ENCODE peak calls at places on chromosomes 6 and 20, in ten cellular contexts. I, X, Y, K, G, U, R, J, H and Q are unnamed samples.

GRCh38 chr20:6489361-6490154 is 277.9 kb upstream of the BMP2 start:
- DNase-seq in I (peak; percentile 19), X (no peak), Y (no peak), K (peak; percentile 8), G (no peak), U (no peak), R (no peak), J (no peak), H (no peak), Q (no peak)

GRCh38 chr6:106973018-106973840 is 1.3 kb downstream of the CD24 start:
- DNase-seq in I (no peak), X (peak; percentile 53), Y (peak; percentile 33), K (no peak), G (peak; percentile 49), U (no peak), R (no peak), J (peak; percentile 74), H (peak; percentile 69), Q (peak; percentile 5)

GRCh38 chr20:35301426-35301825 is 9.2 kb upstream of the FAM83C start:
- DNase-seq in I (no peak), X (no peak), Y (no peak), K (no peak), G (no peak), U (no peak), R (peak; percentile 52), J (no peak), H (no peak), Q (no peak)

GRCh38 chr20:57315083-57315963 is 14.3 kb upstream of the SPO11 start:
- DNase-seq in I (no peak), X (no peak), Y (no peak), K (no peak), G (no peak), U (no peak), R (no peak), J (no peak), H (no peak), Q (no peak)

GRCh38 chr6:161908872-161909271 is 635.0 kb upstream of the AGPAT4 start:
- DNase-seq in I (no peak), X (no peak), Y (no peak), K (no peak), G (no peak), U (no peak), R (no peak), J (no peak), H (no peak), Q (no peak)

GRCh38 chr6:139356924-139357323 is 17.5 kb downstream of the CITED2 start:
- DNase-seq in I (no peak), X (no peak), Y (no peak), K (no peak), G (no peak), U (no peak), R (no peak), J (no peak), H (no peak), Q (no peak)

GRCh38 chr6:35876902-35877301 is 44.0 kb downstream of the SRPK1 start:
- DNase-seq in I (peak; percentile 27), X (no peak), Y (no peak), K (no peak), G (no peak), U (no peak), R (no peak), J (peak; percentile 60), H (no peak), Q (no peak)

GRCh38 chr6:19578489-19578888 is 258.7 kb upstream of the ID4 start:
- DNase-seq in I (no peak), X (no peak), Y (no peak), K (peak; percentile 66), G (no peak), U (no peak), R (no peak), J (no peak), H (no peak), Q (no peak)

GRCh38 chr6:84581494-84582259 is 182.7 kb downstream of the TBX18 start:
- DNase-seq in I (peak; percentile 67), X (no peak), Y (no peak), K (peak; percentile 83), G (no peak), U (no peak), R (peak; percentile 73), J (no peak), H (no peak), Q (no peak)

GRCh38 chr6:26043389-26044139 is 43.7 kb upstream of the HFE start:
- DNase-seq in I (peak; percentile 99), X (peak; percentile 59), Y (peak; percentile 36), K (peak; percentile 98), G (peak; percentile 79), U (peak; percentile 90), R (peak; percentile 99), J (no peak), H (peak; percentile 57), Q (peak; percentile 87)

GRCh38 chr20:63223121-63223825 is 7.3 kb upstream of the YTHDF1 start:
- DNase-seq in I (peak; percentile 48), X (peak; percentile 41), Y (peak; percentile 48), K (peak; percentile 32), G (peak; percentile 69), U (peak; percentile 59), R (peak; percentile 30), J (peak; percentile 76), H (no peak), Q (no peak)

GRCh38 chr6:144879436-144879835 is 594.3 kb downstream of the UTRN start:
- DNase-seq in I (peak; percentile 16), X (no peak), Y (no peak), K (no peak), G (no peak), U (no peak), R (no peak), J (no peak), H (no peak), Q (no peak)

GRCh38 chr6:113909224-113909856 is 52.2 kb downstream of the MARCKS start:
- DNase-seq in I (peak; percentile 77), X (no peak), Y (peak; percentile 32), K (peak; percentile 83), G (peak; percentile 50), U (peak; percentile 42), R (peak; percentile 79), J (peak; percentile 80), H (no peak), Q (peak; percentile 29)

GRCh38 chr6:100230115-100230975 is 234.4 kb downstream of the SIM1 start:
- DNase-seq in I (no peak), X (no peak), Y (no peak), K (peak; percentile 43), G (no peak), U (no peak), R (no peak), J (no peak), H (no peak), Q (no peak)

GRCh38 chr6:6661684-6662083 is 73.2 kb downstream of the LY86 start:
- DNase-seq in I (peak; percentile 82), X (no peak), Y (no peak), K (peak; percentile 54), G (no peak), U (peak; percentile 78), R (peak; percentile 8), J (no peak), H (no peak), Q (no peak)

GRCh38 chr6:137975058-137975940 is 108.2 kb downstream of the TNFAIP3 start:
- DNase-seq in I (peak; percentile 47), X (no peak), Y (no peak), K (peak; percentile 18), G (peak; percentile 29), U (no peak), R (peak; percentile 22), J (no peak), H (no peak), Q (no peak)
- TF ChIP-seq CTCF in I (peak; percentile 31), X (peak; percentile 25), Y (peak; percentile 35), K (peak; percentile 43), G (peak; percentile 18), U (no peak), R (peak; percentile 47), J (peak; percentile 27), H (no peak), Q (no peak)

GRCh38 chr20:42483694-42484303 is 705.9 kb downstream of the PTPRT start:
- DNase-seq in I (no peak), X (no peak), Y (no peak), K (no peak), G (no peak), U (peak; percentile 10), R (no peak), J (peak; percentile 82), H (peak; percentile 57), Q (no peak)
- TF ChIP-seq CTCF in I (peak; percentile 18), X (peak; percentile 51), Y (no peak), K (peak; percentile 8), G (peak; percentile 45), U (no peak), R (no peak), J (peak; percentile 78), H (peak; percentile 44), Q (no peak)

GRCh38 chr20:48329676-48330644 is 497.8 kb downstream of the PREX1 start:
- DNase-seq in I (peak; percentile 26), X (no peak), Y (peak; percentile 39), K (no peak), G (peak; percentile 56), U (no peak), R (peak; percentile 51), J (peak; percentile 58), H (no peak), Q (no peak)
- TF ChIP-seq CTCF in I (peak; percentile 11), X (no peak), Y (peak; percentile 25), K (no peak), G (peak; percentile 29), U (no peak), R (no peak), J (peak; percentile 56), H (no peak), Q (no peak)

GRCh38 chr6:157667211-157668033 is 155.6 kb upstream of the SNX9 start:
- DNase-seq in I (peak; percentile 75), X (no peak), Y (peak; percentile 71), K (peak; percentile 65), G (peak; percentile 82), U (peak; percentile 73), R (peak; percentile 70), J (peak; percentile 73), H (no peak), Q (peak; percentile 57)

GRCh38 chr6:157670466-157671186 is 152.4 kb upstream of the SNX9 start:
- DNase-seq in I (peak; percentile 39), X (no peak), Y (no peak), K (peak; percentile 21), G (no peak), U (peak; percentile 46), R (no peak), J (no peak), H (no peak), Q (no peak)

GRCh38 chr6:157668690-157669089 is 154.4 kb upstream of the SNX9 start:
- DNase-seq in I (no peak), X (peak; percentile 64), Y (no peak), K (no peak), G (no peak), U (no peak), R (no peak), J (no peak), H (no peak), Q (no peak)

GRCh38 chr6:157668034-157668401 is 155.0 kb upstream of the SNX9 start:
- DNase-seq in I (no peak), X (no peak), Y (no peak), K (no peak), G (no peak), U (no peak), R (no peak), J (no peak), H (no peak), Q (no peak)

DNA sequence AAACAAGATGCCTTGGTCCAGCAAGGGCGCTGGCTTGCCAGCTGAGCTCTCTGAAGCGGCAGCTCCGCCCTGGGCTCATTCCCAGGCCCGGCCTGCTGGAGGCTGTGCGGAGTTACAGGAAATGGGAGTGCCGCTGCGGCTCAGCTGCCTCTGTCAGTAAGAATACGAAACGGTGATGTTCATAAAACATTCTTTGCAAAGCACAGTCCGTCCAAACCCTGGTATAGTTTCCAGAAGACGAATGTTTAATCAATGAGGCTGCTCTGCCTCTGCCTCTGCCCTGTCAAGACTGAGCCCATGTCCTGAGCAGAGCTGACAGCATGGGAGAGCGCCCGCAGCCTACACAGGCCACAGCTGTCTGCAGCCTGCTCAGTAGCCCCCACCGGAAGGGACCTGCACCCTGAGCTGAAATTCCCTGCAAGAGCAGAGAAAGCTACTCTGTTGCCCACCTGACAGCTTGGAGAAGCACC is 153.3 kb upstream of the SNX9 start:
- DNase-seq in I (peak; percentile 92), X (peak; percentile 74), Y (peak; percentile 38), K (peak; percentile 84), G (no peak), U (peak; percentile 73), R (peak; percentile 71), J (peak; percentile 78), H (no peak), Q (peak; percentile 63)
- TF ChIP-seq CTCF in I (peak; percentile 41), X (no peak), Y (no peak), K (peak; percentile 42), G (no peak), U (peak; percentile 34), R (peak; percentile 29), J (peak; percentile 24), H (no peak), Q (no peak)